ENCODE peak calls at places on chromosomes 6 and 20, in seven cellular contexts. V is fibroblast of lung, A is OCI-LY7, D is endodermal cell, E is AG09309, Z is colonic mucosa, I is neural crest cell. S is an unnamed sample.

GRCh38 chr6:12233693-12234551 is 56.2 kb upstream of the EDN1 start:
- DNase-seq in V (peak), A (peak), D (peak), E (peak), Z (peak), I (peak), S (peak)

GRCh38 chr20:60579941-60580515 is 621.8 kb downstream of the CDH26 start:
- DNase-seq in V (no peak), A (no peak), D (peak), E (no peak), Z (no peak), I (no peak), S (no peak)

GRCh38 chr6:12049165-12049564 is 37.1 kb downstream of the HIVEP1 start:
- DNase-seq in V (no peak), A (peak), D (no peak), E (no peak), Z (no peak), I (no peak), S (no peak)

GRCh38 chr20:1214838-1215261 is 11.0 kb upstream of the RAD21L1 start:
- DNase-seq in V (peak), A (no peak), D (no peak), E (no peak), Z (no peak), I (no peak), S (peak)

GRCh38 chr6:124535746-124536145 is 426.5 kb upstream of the RNF217 start:
- DNase-seq in V (peak), A (no peak), D (no peak), E (no peak), Z (no peak), I (no peak), S (peak)

GRCh38 chr6:35148167-35148741 is 7.1 kb upstream of the TCP11 start:
- DNase-seq in V (peak), A (no peak), D (peak), E (no peak), Z (no peak), I (peak), S (no peak)

GRCh38 chr6:156719395-156719719 is 57.8 kb upstream of the ARID1B start:
- DNase-seq in V (no peak), A (no peak), D (no peak), E (no peak), Z (peak), I (no peak), S (peak)

GRCh38 chr20:58028123-58028522 is 200.3 kb downstream of the ANKRD60 start:
- DNase-seq in V (no peak), A (no peak), D (peak), E (no peak), Z (peak), I (no peak), S (no peak)

GRCh38 chr6:53943410-53943809 is 148.6 kb downstream of the LRRC1 start:
- DNase-seq in V (peak), A (no peak), D (no peak), E (no peak), Z (no peak), I (no peak), S (no peak)

GRCh38 chr6:31559958-31560696 is 12.0 kb upstream of the LTA start:
- DNase-seq in V (peak), A (peak), D (no peak), E (no peak), Z (no peak), I (no peak), S (peak)

GRCh38 chr6:146551545-146551944 is 7.9 kb downstream of the RAB32 start:
- DNase-seq in V (peak), A (no peak), D (no peak), E (no peak), Z (no peak), I (no peak), S (peak)

GRCh38 chr6:18122128-18123093 is at the start of gene NHLRC1:
- DNase-seq in V (peak), A (no peak), D (peak), E (peak), Z (peak), I (peak), S (peak)

GRCh38 chr20:25223179-25223661 is 24.7 kb upstream of the PYGB start:
- DNase-seq in V (peak), A (peak), D (peak), E (peak), Z (peak), I (no peak), S (peak)

GRCh38 chr20:10718671-10719070 is 44.9 kb upstream of the JAG1 start:
- DNase-seq in V (no peak), A (no peak), D (no peak), E (no peak), Z (no peak), I (no peak), S (no peak)

GRCh38 chr6:83976037-83976755 is 57.4 kb upstream of the MRAP2 start:
- DNase-seq in V (no peak), A (no peak), D (no peak), E (no peak), Z (no peak), I (no peak), S (no peak)

GRCh38 chr6:73382462-73383113 is 12.0 kb upstream of the DDX43 start:
- DNase-seq in V (no peak), A (no peak), D (no peak), E (no peak), Z (no peak), I (no peak), S (peak)

GRCh38 chr6:41326092-41326491 is 9.3 kb upstream of the NCR2 start:
- DNase-seq in V (no peak), A (no peak), D (no peak), E (no peak), Z (no peak), I (no peak), S (no peak)

GRCh38 chr20:25399038-25399430 is 8.4 kb upstream of the ABHD12 start:
- DNase-seq in V (peak), A (peak), D (peak), E (peak), Z (peak), I (peak), S (peak)

GRCh38 chr20:19758888-19759331 is 852 bp downstream of the RIN2 start:
- DNase-seq in V (peak), A (no peak), D (peak), E (no peak), Z (peak), I (peak), S (peak)

GRCh38 chr6:37262446-37263026 is 4.6 kb upstream of the TMEM217 start:
- DNase-seq in V (no peak), A (no peak), D (no peak), E (no peak), Z (no peak), I (no peak), S (no peak)

GRCh38 chr6:166514196-166514595 is 72.3 kb downstream of the RAMACL start:
- DNase-seq in V (no peak), A (no peak), D (peak), E (no peak), Z (no peak), I (no peak), S (no peak)

GRCh38 chr6:166511316-166511715 is 75.2 kb downstream of the RAMACL start:
- DNase-seq in V (no peak), A (no peak), D (no peak), E (no peak), Z (no peak), I (no peak), S (no peak)

GRCh38 chr6:166515072-166515810 is 71.2 kb downstream of the RAMACL start:
- DNase-seq in V (peak), A (no peak), D (peak), E (peak), Z (no peak), I (no peak), S (peak)

GRCh38 chr6:166509193-166509592 is 77.3 kb downstream of the RAMACL start:
- DNase-seq in V (no peak), A (no peak), D (peak), E (no peak), Z (no peak), I (no peak), S (no peak)

DNA sequence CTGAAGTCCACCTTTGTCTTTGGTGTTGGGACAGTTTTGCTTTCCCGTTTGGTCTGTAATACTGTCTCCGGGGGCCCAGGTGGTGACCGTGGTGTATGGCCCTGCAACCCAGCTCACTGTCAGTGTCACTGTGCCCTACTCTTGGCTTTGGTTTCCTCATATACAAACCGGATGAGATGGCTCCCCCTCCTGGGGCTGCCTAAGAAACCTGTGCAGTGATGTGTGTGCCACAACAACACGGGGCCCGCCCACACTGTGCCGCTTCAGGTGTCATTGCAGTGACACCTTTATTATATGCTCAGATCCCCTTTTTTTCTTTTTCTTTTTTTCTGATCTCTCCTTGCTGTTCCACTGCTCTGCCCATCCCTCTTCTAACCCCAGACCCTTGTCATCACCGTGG is 73.9 kb downstream of the RAMACL start:
- DNase-seq in V (no peak), A (peak), D (no peak), E (no peak), Z (no peak), I (no peak), S (no peak)
- TF ChIP-seq CTCF in V (no peak), A (peak), D (peak), E (no peak), Z (no peak), I (no peak), S (no peak)

DNA sequence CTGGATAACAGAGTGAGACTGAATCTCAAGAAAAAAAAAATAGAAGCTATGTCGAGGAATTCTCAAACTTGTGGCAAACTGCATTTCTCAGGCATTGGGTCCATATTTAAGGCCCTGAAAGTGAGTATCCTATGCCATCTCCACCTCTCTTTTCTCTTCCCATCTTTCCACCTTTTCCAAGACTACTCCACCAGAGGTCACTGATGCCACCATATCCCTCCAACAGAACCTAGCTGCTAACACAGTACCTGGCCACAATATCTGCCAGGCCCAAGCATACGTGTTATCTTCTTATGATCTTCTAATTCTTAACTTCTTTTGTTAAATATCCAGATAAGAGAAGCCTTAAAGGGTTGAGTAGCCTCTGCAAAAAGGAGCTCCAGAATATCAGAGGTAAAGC is 8.2 kb upstream of the ADGRF4 start:
- DNase-seq in V (no peak), A (no peak), D (no peak), E (no peak), Z (no peak), I (no peak), S (no peak)
- TF ChIP-seq CTCF in V (no peak), A (no peak), D (peak), E (no peak), Z (no peak), I (no peak), S (no peak)

GRCh38 chr6:72245565-72245964 is 359.2 kb downstream of the RIMS1 start:
- DNase-seq in V (no peak), A (no peak), D (peak), E (no peak), Z (no peak), I (no peak), S (no peak)

GRCh38 chr6:72248621-72249020 is 362.3 kb downstream of the RIMS1 start:
- DNase-seq in V (peak), A (no peak), D (no peak), E (no peak), Z (no peak), I (no peak), S (no peak)

GRCh38 chr6:72246926-72247325 is 360.6 kb downstream of the RIMS1 start:
- DNase-seq in V (peak), A (no peak), D (peak), E (no peak), Z (no peak), I (no peak), S (no peak)

GRCh38 chr6:72250664-72251063 is 364.3 kb downstream of the RIMS1 start:
- DNase-seq in V (peak), A (no peak), D (no peak), E (no peak), Z (no peak), I (no peak), S (no peak)
- TF ChIP-seq CTCF in V (no peak), A (peak), D (no peak), E (no peak), Z (no peak), I (no peak), S (no peak)

DNA sequence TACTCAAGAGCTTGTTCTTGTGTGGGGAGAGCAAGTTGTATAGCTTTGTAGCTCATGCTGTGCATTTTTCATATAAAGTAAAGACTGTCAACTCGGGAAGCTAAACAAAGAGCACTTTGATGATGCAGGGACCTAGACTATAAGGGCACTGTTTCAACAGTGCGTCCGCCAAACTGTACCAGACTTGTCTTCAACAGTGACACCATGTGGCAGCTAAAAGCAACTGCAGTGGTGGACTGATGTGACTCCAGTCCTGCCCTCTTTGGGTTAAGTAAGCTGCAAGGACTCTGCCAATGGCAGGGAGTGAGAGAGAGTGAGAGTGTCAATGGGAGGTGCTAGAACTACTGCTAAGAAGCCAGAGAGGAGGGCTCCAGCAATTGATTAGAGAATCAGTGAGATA is 48.1 kb upstream of the MC3R start:
- DNase-seq in V (no peak), A (peak), D (no peak), E (no peak), Z (no peak), I (no peak), S (no peak)
- TF ChIP-seq CTCF in V (no peak), A (peak), D (peak), E (no peak), Z (no peak), I (peak), S (peak)

GRCh38 chr6:70210462-70210861 is 92.4 kb downstream of the COL9A1 start:
- DNase-seq in V (peak), A (peak), D (no peak), E (no peak), Z (no peak), I (no peak), S (peak)
- TF ChIP-seq CTCF in V (no peak), A (peak), D (peak), E (peak), Z (peak), I (peak), S (peak)

GRCh38 chr6:42784739-42785498 is 3.1 kb downstream of the BICRAL start:
- DNase-seq in V (no peak), A (no peak), D (peak), E (no peak), Z (no peak), I (no peak), S (no peak)

GRCh38 chr6:42783177-42783875 is 1.5 kb downstream of the BICRAL start:
- DNase-seq in V (peak), A (peak), D (peak), E (no peak), Z (peak), I (peak), S (peak)

GRCh38 chr6:42782689-42783176 is 881 bp downstream of the BICRAL start:
- DNase-seq in V (peak), A (peak), D (peak), E (peak), Z (peak), I (peak), S (peak)

GRCh38 chr6:42781811-42782688 is at the start of gene BICRAL:
- DNase-seq in V (peak), A (peak), D (peak), E (peak), Z (peak), I (peak), S (peak)

GRCh38 chr6:42783876-42784738 is 2.3 kb downstream of the BICRAL start:
- DNase-seq in V (peak), A (peak), D (no peak), E (no peak), Z (no peak), I (no peak), S (no peak)
- TF ChIP-seq CTCF in V (no peak), A (peak), D (no peak), E (no peak), Z (no peak), I (no peak), S (no peak)